ENCODE peak calls at places on chromosomes 7 and 10, in five cellular contexts. E is stimulated activated CD4-positive, alpha-beta T cell treated with anti-CD3 and anti-CD28 coated beads, TNF-alpha, amount 100 ng/mL, for 4 hours; J is SW480; K is DMS 273 treated with DMSO at 0.1 percent for 48 hours; B is AG10803. L is an unnamed sample.

GRCh38 chr7:17696422-17696821 is 243.9 kb downstream of the SNX13 start:
- DNase-seq in E (no peak), J (peak), K (no peak), B (peak), L (no peak)

GRCh38 chr7:106485031-106485551 is 175.9 kb downstream of the CCDC71L start:
- DNase-seq in E (no peak), J (peak), K (no peak), B (peak), L (no peak)

GRCh38 chr7:91798425-91798824 is 82.1 kb downstream of the MTERF1 start:
- DNase-seq in E (no peak), J (no peak), K (no peak), B (no peak), L (no peak)

GRCh38 chr10:123395906-123396305 is 241.7 kb downstream of the BUB3 start:
- DNase-seq in E (no peak), J (no peak), K (no peak), B (no peak), L (no peak)

GRCh38 chr7:71323726-71324125 is 191.8 kb downstream of the GALNT17 start:
- DNase-seq in E (no peak), J (no peak), K (no peak), B (no peak), L (no peak)

GRCh38 chr7:52088008-52088787 is 771.6 kb upstream of the COBL start:
- DNase-seq in E (no peak), J (no peak), K (no peak), B (no peak), L (no peak)

GRCh38 chr10:127937915-127938440 is 31.1 kb downstream of the PTPRE start:
- DNase-seq in E (no peak), J (no peak), K (no peak), B (no peak), L (no peak)

GRCh38 chr10:3008518-3009195 is 58.7 kb upstream of the PFKP start:
- DNase-seq in E (no peak), J (no peak), K (no peak), B (no peak), L (no peak)

GRCh38 chr10:22427890-22428571 is 82.7 kb downstream of the SPAG6 start:
- DNase-seq in E (no peak), J (peak), K (peak), B (peak), L (peak)

GRCh38 chr7:29116361-29116760 is 30.0 kb downstream of the CPVL start:
- DNase-seq in E (no peak), J (peak), K (no peak), B (no peak), L (no peak)

GRCh38 chr10:15166325-15166724 is 2.2 kb downstream of the NMT2 start:
- DNase-seq in E (no peak), J (no peak), K (no peak), B (no peak), L (no peak)

GRCh38 chr7:45224832-45225231 is 67.2 kb downstream of the RAMP3 start:
- DNase-seq in E (no peak), J (no peak), K (no peak), B (no peak), L (no peak)

GRCh38 chr10:74825033-74825370 is 1.4 kb upstream of the KAT6B start:
- DNase-seq in E (no peak), J (no peak), K (no peak), B (no peak), L (no peak)

GRCh38 chr7:141097430-141097829 is 23.6 kb downstream of the TMEM178B start:
- DNase-seq in E (no peak), J (no peak), K (no peak), B (no peak), L (no peak)

GRCh38 chr7:104980440-104980839 is 33.6 kb upstream of the KMT2E start:
- DNase-seq in E (no peak), J (no peak), K (no peak), B (no peak), L (no peak)

GRCh38 chr10:93463723-93464511 is 18.2 kb downstream of the MYOF start:
- DNase-seq in E (no peak), J (no peak), K (no peak), B (peak), L (no peak)

GRCh38 chr10:5157501-5157900 is 27.4 kb downstream of the AKR1C8 start:
- DNase-seq in E (no peak), J (no peak), K (no peak), B (no peak), L (no peak)

GRCh38 chr7:2446676-2447075 is 29.5 kb downstream of the GRIFIN start:
- DNase-seq in E (no peak), J (no peak), K (no peak), B (no peak), L (no peak)

GRCh38 chr10:130575756-130576285 is 439.6 kb downstream of the GLRX3 start:
- DNase-seq in E (no peak), J (no peak), K (no peak), B (no peak), L (no peak)

GRCh38 chr10:58326967-58327381 is 7.8 kb upstream of the UBE2D1 start:
- DNase-seq in E (no peak), J (no peak), K (no peak), B (peak), L (no peak)

GRCh38 chr7:33807779-33808482 is 97.4 kb upstream of the BMPER start:
- DNase-seq in E (no peak), J (peak), K (no peak), B (peak), L (peak)

GRCh38 chr7:51187941-51188340 is 128.7 kb downstream of the COBL start:
- DNase-seq in E (no peak), J (no peak), K (peak), B (no peak), L (no peak)

GRCh38 chr7:30159698-30160143 is 24.9 kb downstream of the MTURN start:
- DNase-seq in E (no peak), J (peak), K (no peak), B (peak), L (peak)

GRCh38 chr10:25522946-25523608 is 348.3 kb downstream of the GPR158 start:
- DNase-seq in E (no peak), J (no peak), K (no peak), B (no peak), L (no peak)

GRCh38 chr7:22858640-22859561 is 36.3 kb upstream of the TOMM7 start:
- DNase-seq in E (no peak), J (peak), K (no peak), B (peak), L (no peak)

GRCh38 chr10:74093530-74094164 is 57.0 kb downstream of the AP3M1 start:
- DNase-seq in E (no peak), J (no peak), K (no peak), B (no peak), L (no peak)

GRCh38 chr10:35731828-35732227 is 89.7 kb upstream of the FZD8 start:
- DNase-seq in E (no peak), J (no peak), K (no peak), B (no peak), L (no peak)

GRCh38 chr10:45241865-45242518 is 73.4 kb downstream of the OR13A1 start:
- DNase-seq in E (no peak), J (no peak), K (no peak), B (no peak), L (no peak)

GRCh38 chr10:72173267-72173634 is 42.6 kb upstream of the ANAPC16 start:
- DNase-seq in E (no peak), J (no peak), K (no peak), B (no peak), L (no peak)

GRCh38 chr7:138917771-138918170 is 63.4 kb downstream of the KIAA1549 start:
- DNase-seq in E (no peak), J (no peak), K (no peak), B (no peak), L (no peak)

GRCh38 chr7:141666071-141666470 is 35.9 kb downstream of the DENND11 start:
- DNase-seq in E (no peak), J (no peak), K (no peak), B (no peak), L (no peak)

GRCh38 chr7:100191775-100192174 is 14.1 kb downstream of the STAG3 start:
- DNase-seq in E (no peak), J (no peak), K (no peak), B (peak), L (no peak)

GRCh38 chr10:22612316-22612715 is 102.1 kb downstream of the PIP4K2A start:
- DNase-seq in E (no peak), J (no peak), K (no peak), B (no peak), L (no peak)

GRCh38 chr10:14356921-14357320 is 26.2 kb upstream of the FRMD4A start:
- DNase-seq in E (no peak), J (no peak), K (no peak), B (peak), L (no peak)

GRCh38 chr10:61744469-61744868 is 81.7 kb downstream of the CABCOCO1 start:
- DNase-seq in E (no peak), J (no peak), K (no peak), B (no peak), L (peak)

GRCh38 chr7:98249106-98249505 is 2.9 kb downstream of the TECPR1 start:
- DNase-seq in E (no peak), J (no peak), K (no peak), B (no peak), L (no peak)

GRCh38 chr10:126075009-126075408 is 178.6 kb downstream of the FANK1 start:
- DNase-seq in E (no peak), J (no peak), K (no peak), B (no peak), L (no peak)

L was measured in small intestine.